ENCODE peak calls at places on chromosomes 13 and 19, in eight cellular contexts. R is T-cell; D is SK-N-SH treated with all-trans-retinoic acid at 6 μM for 48 hours; G is activated naive CD8-positive, alpha-beta T cell treated with anti-CD3 and anti-CD28 coated beads, Interleukin-2, amount 50 U/mL, for 24 hours; P is WTC11; Z is natural killer cell; C is naive B cell; S is K562. U is an unnamed sample.

GRCh38 chr19:20244356-20244755 is 77.3 kb downstream of the ZNF486 start:
- ATAC-seq in R (no peak), D (no peak), G (peak), P (no peak), Z (peak), C (peak), S (no peak), U (peak)

GRCh38 chr13:49371943-49372636 is 71.8 kb downstream of the CAB39L start:
- ATAC-seq in R (peak), D (no peak), G (no peak), P (no peak), Z (no peak), C (peak), S (no peak), U (no peak)

GRCh38 chr19:947090-947706 is 21.4 kb downstream of the ARID3A start:
- ATAC-seq in R (no peak), D (no peak), G (no peak), P (no peak), Z (no peak), C (peak), S (no peak), U (no peak)

GRCh38 chr19:8054169-8054568 is 1.6 kb downstream of the CCL25 start:
- ATAC-seq in R (no peak), D (no peak), G (no peak), P (no peak), Z (no peak), C (no peak), S (no peak), U (no peak)

GRCh38 chr13:100203696-100204367 is 114.9 kb downstream of the PCCA start:
- ATAC-seq in R (peak), D (peak), G (peak), P (no peak), Z (peak), C (peak), S (no peak), U (peak)

GRCh38 chr13:75838366-75839017 is 202.4 kb downstream of the LMO7 start:
- ATAC-seq in R (no peak), D (no peak), G (no peak), P (no peak), Z (no peak), C (no peak), S (no peak), U (no peak)

GRCh38 chr13:102642475-102642874 is 45.7 kb downstream of the TPP2 start:
- ATAC-seq in R (no peak), D (no peak), G (no peak), P (no peak), Z (no peak), C (no peak), S (no peak), U (no peak)

GRCh38 chr13:46339035-46339666 is 47.9 kb downstream of the RUBCNL start:
- ATAC-seq in R (no peak), D (peak), G (no peak), P (no peak), Z (no peak), C (peak), S (no peak), U (no peak)

GRCh38 chr13:95535243-95535642 is 17.3 kb upstream of the CLDN10 start:
- ATAC-seq in R (no peak), D (peak), G (peak), P (no peak), Z (no peak), C (no peak), S (peak), U (peak)

GRCh38 chr13:53885997-53886396 is 857.4 kb downstream of the OLFM4 start:
- ATAC-seq in R (no peak), D (no peak), G (no peak), P (no peak), Z (no peak), C (no peak), S (no peak), U (no peak)

GRCh38 chr13:49450105-49450819 is 6.2 kb downstream of the SETDB2 start:
- ATAC-seq in R (no peak), D (no peak), G (peak), P (no peak), Z (no peak), C (no peak), S (no peak), U (peak)

GRCh38 chr13:48594080-48594815 is 59.5 kb upstream of the CYSLTR2 start:
- ATAC-seq in R (no peak), D (no peak), G (peak), P (peak), Z (no peak), C (no peak), S (no peak), U (no peak)

GRCh38 chr19:21101511-21102242 is 19.7 kb downstream of the ZNF714 start:
- ATAC-seq in R (no peak), D (no peak), G (peak), P (no peak), Z (no peak), C (no peak), S (peak), U (peak)